ENCODE peak calls at places on chromosomes 4 and X, in four cellular contexts. One of them, this sample, is unnamed.

GRCh38 chr4:19791422-19792113 is 460.1 kb upstream of the SLIT2 start:
- DNase-seq in fibroblast of the aortic adventitia: peak
- DNase-seq in NCI-H460: no peak
- DNase-seq in A549: no peak
- DNase-seq in this sample: peak

GRCh38 chrX:8183281-8183680 is 12.2 kb upstream of the VCX2 start:
- DNase-seq in fibroblast of the aortic adventitia: no peak
- DNase-seq in NCI-H460: no peak
- DNase-seq in A549: no peak
- DNase-seq in this sample: no peak

GRCh38 chr4:125140966-125141495 is 173.7 kb upstream of the FAT4 start:
- DNase-seq in fibroblast of the aortic adventitia: peak
- DNase-seq in NCI-H460: no peak
- DNase-seq in A549: no peak
- DNase-seq in this sample: peak

GRCh38 chrX:70437011-70437410 is 7.6 kb upstream of the DLG3 start:
- DNase-seq in fibroblast of the aortic adventitia: no peak
- DNase-seq in NCI-H460: no peak
- DNase-seq in A549: no peak
- DNase-seq in this sample: no peak

GRCh38 chr4:42050850-42051249 is 60.5 kb downstream of the SLC30A9 start:
- DNase-seq in fibroblast of the aortic adventitia: no peak
- DNase-seq in NCI-H460: no peak
- DNase-seq in A549: no peak
- DNase-seq in this sample: peak

GRCh38 chr4:8726344-8726851 is 133.8 kb downstream of the CPZ start:
- DNase-seq in fibroblast of the aortic adventitia: no peak
- DNase-seq in NCI-H460: no peak
- DNase-seq in A549: no peak
- DNase-seq in this sample: no peak

GRCh38 chr4:25795566-25796454 is 67.0 kb downstream of the SEL1L3 start:
- DNase-seq in fibroblast of the aortic adventitia: peak
- DNase-seq in NCI-H460: no peak
- DNase-seq in A549: no peak
- DNase-seq in this sample: peak

GRCh38 chr4:891747-892146 is 40.4 kb downstream of the GAK start:
- DNase-seq in fibroblast of the aortic adventitia: no peak
- DNase-seq in NCI-H460: no peak
- DNase-seq in A549: peak
- DNase-seq in this sample: no peak

GRCh38 chr4:53706422-53707032 is 115.2 kb upstream of the LNX1 start:
- DNase-seq in fibroblast of the aortic adventitia: peak
- DNase-seq in NCI-H460: peak
- DNase-seq in A549: peak
- DNase-seq in this sample: peak

This sample was measured in IMR-90.